ENCODE peak calls at places on chromosomes 6 and 20, in nine cellular contexts. B is spleen; N is vagina; X is A549; F is CD8-positive, alpha-beta T cell; P is Panc1; V is pancreas; G is brain microvascular endothelial cell; K is breast epithelium. W is an unnamed sample.

GRCh38 chr20:64086801-64087200 is 2.6 kb upstream of the LKAAEAR1 start:
- DNase-seq in B (no peak), N (no peak), X (no peak), F (no peak), P (no peak), V (no peak), G (no peak), K (no peak), W (no peak)

GRCh38 chr6:169960003-169960344 is 208.6 kb downstream of the ERMARD start:
- DNase-seq in B (peak; percentile 70), N (no peak), X (no peak), F (no peak), P (no peak), V (peak; percentile 0), G (no peak), K (peak; percentile 14), W (no peak)

GRCh38 chr6:109760208-109760607 is 69.1 kb downstream of the FIG4 start:
- DNase-seq in B (no peak), N (no peak), X (no peak), F (no peak), P (no peak), V (no peak), G (no peak), K (no peak), W (no peak)

GRCh38 chr6:121503633-121504032 is 68.2 kb downstream of the GJA1 start:
- DNase-seq in B (no peak), N (no peak), X (no peak), F (no peak), P (no peak), V (no peak), G (no peak), K (no peak), W (no peak)

GRCh38 chr6:7920425-7920824 is 9.8 kb upstream of the TXNDC5 start:
- DNase-seq in B (no peak), N (no peak), X (no peak), F (no peak), P (no peak), V (no peak), G (no peak), K (no peak), W (no peak)

GRCh38 chr20:53136473-53136872 is 164.3 kb downstream of the TSHZ2 start:
- DNase-seq in B (no peak), N (no peak), X (no peak), F (no peak), P (no peak), V (no peak), G (no peak), K (no peak), W (no peak)

GRCh38 chr6:2035046-2035445 is 210.4 kb downstream of the GMDS start:
- DNase-seq in B (no peak), N (no peak), X (no peak), F (no peak), P (no peak), V (peak; percentile 23), G (no peak), K (no peak), W (no peak)

GRCh38 chr6:107115695-107116327 is 496 bp upstream of the BEND3 start:
- DNase-seq in B (peak; percentile 78), N (no peak), X (peak; percentile 35), F (no peak), P (no peak), V (peak; percentile 54), G (peak; percentile 36), K (no peak), W (peak; percentile 34)

GRCh38 chr6:3247255-3248146 is 11.2 kb upstream of the PSMG4 start:
- DNase-seq in B (no peak), N (no peak), X (peak; percentile 35), F (no peak), P (no peak), V (no peak), G (peak; percentile 95), K (no peak), W (no peak)

GRCh38 chr6:4133941-4134838 is 1.2 kb downstream of the ECI2 start:
- DNase-seq in B (peak; percentile 78), N (no peak), X (peak; percentile 12), F (no peak), P (no peak), V (peak; percentile 25), G (no peak), K (no peak), W (no peak)

GRCh38 chr6:84623956-84624680 is 140.3 kb downstream of the TBX18 start:
- DNase-seq in B (no peak), N (no peak), X (no peak), F (no peak), P (no peak), V (no peak), G (peak; percentile 91), K (no peak), W (no peak)

DNA sequence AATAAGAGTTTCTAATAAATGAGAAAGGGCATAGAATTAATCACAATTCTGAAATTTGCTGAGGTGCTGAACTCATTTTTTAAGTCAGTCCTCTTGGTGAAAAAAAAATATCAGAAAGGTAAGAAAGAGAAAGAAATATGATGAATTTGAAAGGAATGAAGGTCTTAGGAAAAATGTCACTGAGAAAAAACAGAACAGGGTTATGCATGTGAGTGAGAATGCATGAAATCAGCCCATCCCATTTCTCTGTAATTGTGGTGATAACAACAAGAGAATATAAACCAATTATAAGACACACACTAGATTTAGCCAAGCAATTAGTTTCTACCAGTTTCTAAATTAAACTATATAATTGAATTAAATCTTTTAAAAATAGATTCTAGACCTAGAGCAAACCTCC is 138.9 kb downstream of the TBX18 start:
- DNase-seq in B (no peak), N (no peak), X (no peak), F (no peak), P (no peak), V (no peak), G (no peak), K (no peak), W (no peak)
- H3K27ac ChIP-seq in B (no peak overlapping the region), N (no peak overlapping the region), X (no peak overlapping the region), F (no peak overlapping the region), P (no peak overlapping the region), V (no peak overlapping the region), G (peak overlapping the region; percentile 90), K (no peak overlapping the region), W (no peak overlapping the region)

GRCh38 chr6:41707565-41708200 is 27.7 kb downstream of the TFEB start:
- DNase-seq in B (peak; percentile 90), N (no peak), X (no peak), F (no peak), P (no peak), V (no peak), G (no peak), K (no peak), W (peak; percentile 27)
- TF ChIP-seq CTCF in B (peak; percentile 11), N (no peak), X (no peak), F (no peak), P (no peak), V (no peak), G (no peak), K (no peak), W (no peak)

DNA sequence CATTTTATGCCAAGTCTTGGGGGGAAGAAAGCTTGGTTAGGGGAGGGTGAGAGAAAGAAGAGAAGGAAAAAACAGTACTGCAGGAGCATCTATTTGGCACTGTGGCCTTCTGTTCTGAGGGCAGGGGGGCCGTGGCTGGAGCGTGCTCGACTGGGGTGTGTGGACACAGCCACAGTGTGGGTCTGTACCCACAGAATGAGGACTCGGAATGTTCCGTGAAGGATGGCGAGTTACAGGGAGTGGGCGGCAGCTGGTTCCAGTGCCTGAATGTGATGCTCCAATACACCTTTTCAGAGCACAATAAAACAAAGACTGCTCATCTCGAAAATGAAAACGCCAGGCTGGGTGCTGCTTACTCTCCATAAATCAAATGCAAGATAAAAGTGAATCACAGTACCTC is 59.2 kb downstream of the LAMP5 start:
- DNase-seq in B (no peak), N (no peak), X (no peak), F (no peak), P (no peak), V (no peak), G (no peak), K (no peak), W (no peak)
- H3K27ac ChIP-seq in B (no peak overlapping the region), N (no peak overlapping the region), X (no peak overlapping the region), F (no peak overlapping the region), P (no peak overlapping the region), V (no peak overlapping the region), G (no peak overlapping the region), K (no peak overlapping the region), W (no peak overlapping the region)

GRCh38 chr6:108263371-108263770 is 2.5 kb upstream of the SNX3 start:
- DNase-seq in B (no peak), N (no peak), X (no peak), F (no peak), P (no peak), V (no peak), G (no peak), K (no peak), W (no peak)

GRCh38 chr6:108260126-108260808 is 573 bp downstream of the SNX3 start:
- DNase-seq in B (peak; percentile 79), N (no peak), X (peak; percentile 27), F (no peak), P (no peak), V (peak; percentile 22), G (peak; percentile 16), K (no peak), W (no peak)

GRCh38 chr6:108260809-108261569 is at the start of gene SNX3:
- DNase-seq in B (peak; percentile 100), N (no peak), X (peak; percentile 86), F (peak; percentile 85), P (peak; percentile 90), V (peak; percentile 93), G (peak; percentile 91), K (peak; percentile 86), W (peak; percentile 80)
- TF ChIP-seq CTCF in B (peak; percentile 56), N (no peak), X (no peak), F (no peak), P (no peak), V (no peak), G (peak; percentile 18), K (no peak), W (no peak)

DNA sequence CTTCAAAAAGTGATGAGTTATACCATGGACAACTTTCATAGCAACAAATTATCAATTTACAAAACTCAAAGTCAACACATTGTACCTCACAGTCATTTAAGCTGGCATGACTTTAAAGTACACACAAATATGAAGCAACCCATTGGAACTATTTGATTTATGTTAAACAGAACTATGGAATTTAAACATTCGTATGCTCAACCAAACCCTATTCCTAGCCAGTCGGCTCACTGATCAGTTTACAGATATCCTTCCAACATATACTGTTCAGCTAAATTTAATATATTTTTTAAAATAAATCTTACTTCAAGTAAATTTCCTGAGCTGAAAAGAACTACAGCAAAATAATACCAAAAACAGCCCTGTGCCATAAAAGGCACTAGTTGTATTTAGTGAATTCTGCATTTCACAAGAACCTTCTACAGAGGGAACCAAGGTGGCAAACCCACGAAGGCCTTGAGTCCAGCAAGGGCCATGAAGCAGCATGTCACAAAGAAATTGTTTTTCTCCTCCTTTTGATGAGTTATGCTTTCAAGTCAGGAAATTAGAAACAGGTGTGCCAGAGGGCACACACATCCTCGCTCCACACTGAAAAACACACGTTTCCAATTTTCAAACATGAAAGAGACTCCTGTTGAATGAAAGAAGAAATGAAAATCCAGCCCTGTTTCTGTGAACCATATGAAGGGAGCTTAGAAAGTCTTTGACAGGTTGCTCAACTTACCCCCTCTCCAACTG is 122.8 kb downstream of the TASP1 start:
- DNase-seq in B (no peak), N (no peak), X (no peak), F (no peak), P (no peak), V (no peak), G (no peak), K (no peak), W (no peak)
- H3K27ac ChIP-seq in B (no peak overlapping the region), N (no peak overlapping the region), X (peak overlapping the region; percentile 24), F (no peak overlapping the region), P (no peak overlapping the region), V (no peak overlapping the region), G (no peak overlapping the region), K (no peak overlapping the region), W (no peak overlapping the region)

GRCh38 chr20:51801220-51801991 is 915 bp downstream of the SALL4 start:
- DNase-seq in B (no peak), N (no peak), X (peak; percentile 44), F (no peak), P (no peak), V (no peak), G (no peak), K (no peak), W (no peak)
- TF ChIP-seq CTCF in B (no peak), N (no peak), X (peak; percentile 21), F (no peak), P (peak; percentile 51), V (no peak), G (peak; percentile 32), K (no peak), W (no peak)